ENCODE peak calls at places on chromosome 4, in six cellular contexts. K is stimulated activated CD4-positive, alpha-beta T cell treated with anti-CD3 and anti-CD28 coated beads, Interleukin-1b, Interleukin-23, amount 100 ng/mL, for 4 hours; J is HEK293T; E is NCI-H748 treated with DMSO at 0.1 percent for 48 hours; R is NCI-H510A; F is endothelial cell of umbilical vein. P is an unnamed sample.

GRCh38 chr4:141465151-141465550 is 171.2 kb upstream of the IL15 start:
- DNase-seq in F (no peak), J (no peak), E (no peak), K (no peak), R (no peak), P (no peak)

GRCh38 chr4:24625091-24625490 is 40.7 kb upstream of the DHX15 start:
- DNase-seq in K (no peak), E (no peak), F (no peak), J (no peak), R (no peak), P (no peak)

GRCh38 chr4:4720671-4721070 is 138.8 kb upstream of the MSX1 start:
- DNase-seq in J (no peak), E (peak; percentile 30), F (no peak), K (no peak), R (peak; percentile 40), P (no peak)

GRCh38 chr4:120085705-120086104 is 19.1 kb upstream of the MAD2L1 start:
- DNase-seq in K (no peak), F (no peak), J (no peak), R (no peak), E (no peak), P (no peak)

GRCh38 chr4:70471897-70472296 is at the start of gene MUC7:
- DNase-seq in J (no peak), K (no peak), E (no peak), R (no peak), F (no peak), P (no peak)

GRCh38 chr4:140326395-140326993 is 47.0 kb upstream of the SCOC start:
- DNase-seq in E (peak; percentile 3), K (no peak), R (no peak), J (peak; percentile 53), F (peak; percentile 68), P (peak; percentile 60)

GRCh38 chr4:76383001-76383400 is 37.9 kb downstream of the CCDC158 start:
- DNase-seq in J (no peak), F (no peak), R (no peak), K (no peak), E (no peak), P (no peak)

GRCh38 chr4:107519057-107519456 is 201.0 kb downstream of the PAPSS1 start:
- DNase-seq in F (peak; percentile 44), R (no peak), K (no peak), J (peak; percentile 16), E (no peak), P (peak; percentile 12)

GRCh38 chr4:176837176-176837915 is 44.6 kb upstream of the VEGFC start:
- DNase-seq in F (no peak), R (no peak), J (no peak), K (no peak), E (no peak), P (no peak)

GRCh38 chr4:22496165-22496813 is 19.6 kb downstream of the ADGRA3 start:
- DNase-seq in R (no peak), K (no peak), J (no peak), E (no peak), F (no peak), P (no peak)

GRCh38 chr4:11228575-11228974 is 200.1 kb downstream of the HS3ST1 start:
- DNase-seq in R (no peak), E (peak; percentile 46), J (no peak), K (no peak), F (no peak), P (peak; percentile 43)

GRCh38 chr4:109389367-109390118 is 44.1 kb upstream of the SEC24B start:
- DNase-seq in K (no peak), R (no peak), E (no peak), F (no peak), J (peak; percentile 30), P (no peak)

GRCh38 chr4:153166971-153167501 is 37.2 kb upstream of the TRIM2 start:
- DNase-seq in F (no peak), R (no peak), J (no peak), E (no peak), K (no peak), P (no peak)

GRCh38 chr4:163484906-163485305 is 9.6 kb upstream of the TMA16 start:
- DNase-seq in F (peak; percentile 56), R (no peak), K (peak; percentile 21), J (peak; percentile 51), E (peak; percentile 9), P (peak; percentile 45)

GRCh38 chr4:164177753-164178152 is 576.2 kb upstream of the SMIM31 start:
- DNase-seq in J (no peak), F (no peak), K (no peak), E (no peak), R (no peak), P (no peak)

GRCh38 chr4:68489338-68489737 is 42.1 kb downstream of the TMPRSS11E start:
- DNase-seq in F (no peak), K (no peak), J (no peak), E (no peak), R (no peak), P (no peak)

GRCh38 chr4:130336585-130337217 is 1240.7 kb downstream of the C4orf33 start:
- DNase-seq in J (no peak), E (peak; percentile 29), K (no peak), R (no peak), F (peak; percentile 44), P (peak; percentile 3)

GRCh38 chr4:80183196-80184052 is 13.9 kb upstream of the PRDM8 start:
- DNase-seq in K (no peak), R (no peak), E (peak; percentile 13), J (peak; percentile 48), F (no peak), P (no peak)

GRCh38 chr4:1112174-1112820 is 1.1 kb downstream of the RNF212 start:
- DNase-seq in R (no peak), E (no peak), J (no peak), F (no peak), K (no peak), P (no peak)

GRCh38 chr4:87932718-87933136 is 42.8 kb upstream of the SPP1 start:
- DNase-seq in R (no peak), K (no peak), J (no peak), E (no peak), F (no peak), P (no peak)

GRCh38 chr4:6226506-6226905 is 26.2 kb upstream of the JAKMIP1 start:
- DNase-seq in E (no peak), F (no peak), J (no peak), K (no peak), R (no peak), P (no peak)

GRCh38 chr4:186771624-186772023 is 48.0 kb upstream of the FAT1 start:
- DNase-seq in F (no peak), E (no peak), K (no peak), R (no peak), J (no peak), P (no peak)

GRCh38 chr4:155675709-155676429 is 9.2 kb downstream of the GUCY1A1 start:
- DNase-seq in E (no peak), F (no peak), R (no peak), K (no peak), J (peak; percentile 38), P (no peak)

GRCh38 chr4:81398379-81398778 is 73.3 kb downstream of the RASGEF1B start:
- DNase-seq in E (no peak), J (no peak), F (no peak), K (no peak), R (no peak), P (no peak)

GRCh38 chr4:117796677-117797076 is 237.6 kb upstream of the NDST3 start:
- DNase-seq in F (peak; percentile 9), K (no peak), E (peak; percentile 40), J (no peak), R (no peak), P (peak; percentile 60)

GRCh38 chr4:151928112-151928511 is 167.3 kb upstream of the GATB start:
- DNase-seq in J (no peak), E (no peak), R (no peak), F (no peak), K (no peak), P (no peak)

GRCh38 chr4:2828758-2829181 is 14.9 kb upstream of the ADD1 start:
- DNase-seq in F (no peak), J (no peak), E (no peak), K (no peak), R (no peak), P (no peak)

GRCh38 chr4:1770791-1771231 is 22.3 kb upstream of the FGFR3 start:
- DNase-seq in K (no peak), E (no peak), J (no peak), F (no peak), R (no peak), P (no peak)

GRCh38 chr4:53616219-53616618 is 24.9 kb upstream of the LNX1 start:
- DNase-seq in J (no peak), E (no peak), K (no peak), F (no peak), R (no peak), P (no peak)

GRCh38 chr4:17846256-17846655 is 35.5 kb downstream of the NCAPG start:
- DNase-seq in E (no peak), R (no peak), F (no peak), K (no peak), J (no peak), P (no peak)

GRCh38 chr4:155342142-155342541 is 34.6 kb downstream of the MAP9 start:
- DNase-seq in J (no peak), R (no peak), E (no peak), F (no peak), K (no peak), P (no peak)

GRCh38 chr4:39528056-39528465 is 822 bp upstream of the UGDH start:
- DNase-seq in J (no peak), F (peak; percentile 69), R (no peak), E (no peak), K (no peak), P (peak; percentile 34)

GRCh38 chr4:69360271-69360670 is 80.0 kb downstream of the UGT2B28 start:
- DNase-seq in K (no peak), F (no peak), J (no peak), E (no peak), R (no peak), P (no peak)

GRCh38 chr4:122739174-122739573 is 6.7 kb downstream of the BBS12 start:
- DNase-seq in F (no peak), J (no peak), R (no peak), K (no peak), E (no peak), P (no peak)

P was measured in COR-L47.